ENCODE peak calls at places on chromosomes 3 and 15, in six cellular contexts. B is uterus, U is NT2/D1, O is GM12864, I is adipocyte, P is stomach. C is an unnamed sample.

GRCh38 chr3:171458056-171458856 is 1.9 kb downstream of the TNIK start:
- DNase-seq in B (no peak), U (no peak), O (no peak), I (no peak), P (peak; percentile 35), C (no peak)

GRCh38 chr3:186566772-186567071 is 417 bp downstream of the TBCCD1 start:
- DNase-seq in B (no peak), U (no peak), O (no peak), I (no peak), P (no peak), C (no peak)

GRCh38 chr3:141348848-141349247 is 19.5 kb upstream of the ZBTB38 start:
- DNase-seq in B (no peak), U (no peak), O (no peak), I (no peak), P (no peak), C (no peak)

GRCh38 chr3:187196573-187197094 is 652 bp upstream of the RTP1 start:
- DNase-seq in B (no peak), U (no peak), O (no peak), I (no peak), P (no peak), C (no peak)

GRCh38 chr15:40252141-40252437 is 13.2 kb downstream of the PAK6 start:
- DNase-seq in B (no peak), U (no peak), O (no peak), I (no peak), P (no peak), C (no peak)

GRCh38 chr15:26615188-26615926 is 157.5 kb downstream of the GABRB3 start:
- DNase-seq in B (no peak), U (no peak), O (no peak), I (no peak), P (no peak), C (no peak)

GRCh38 chr3:25453521-25454410 is 25.7 kb downstream of the RARB start:
- DNase-seq in B (peak; percentile 66), U (no peak), O (no peak), I (peak; percentile 93), P (no peak), C (peak; percentile 83)

GRCh38 chr3:38957296-38957695 is 94.4 kb downstream of the SCN11A start:
- DNase-seq in B (no peak), U (no peak), O (no peak), I (no peak), P (no peak), C (no peak)

GRCh38 chr15:84598993-84599392 is 1.8 kb upstream of the ZSCAN2 start:
- DNase-seq in B (peak; percentile 17), U (no peak), O (no peak), I (peak; percentile 77), P (peak; percentile 37), C (peak; percentile 74)

GRCh38 chr15:25335279-25335678 is 103.5 kb downstream of the UBE3A start:
- DNase-seq in B (no peak), U (no peak), O (no peak), I (no peak), P (no peak), C (no peak)

GRCh38 chr3:124149774-124150173 is 157.8 kb upstream of the ROPN1 start:
- DNase-seq in B (no peak), U (no peak), O (no peak), I (no peak), P (no peak), C (no peak)

GRCh38 chr3:182412066-182412465 is 381.2 kb upstream of the ATP11B start:
- DNase-seq in B (no peak), U (no peak), O (no peak), I (no peak), P (no peak), C (no peak)

GRCh38 chr3:72316501-72317279 is 531.6 kb downstream of the SHQ1 start:
- DNase-seq in B (no peak), U (no peak), O (no peak), I (no peak), P (no peak), C (no peak)

GRCh38 chr3:159619341-159619885 is 369.2 kb upstream of the IL12A start:
- DNase-seq in B (no peak), U (no peak), O (no peak), I (peak; percentile 74), P (no peak), C (peak; percentile 67)

GRCh38 chr3:181631901-181632300 is 79.8 kb upstream of the SOX2 start:
- DNase-seq in B (no peak), U (no peak), O (no peak), I (no peak), P (no peak), C (no peak)

GRCh38 chr15:70023769-70024491 is 73.8 kb downstream of the TLE3 start:
- DNase-seq in B (peak; percentile 77), U (no peak), O (no peak), I (peak; percentile 49), P (peak; percentile 68), C (peak; percentile 80)

GRCh38 chr3:124858275-124858674 is 28.9 kb downstream of the ITGB5 start:
- DNase-seq in B (no peak), U (no peak), O (no peak), I (peak; percentile 52), P (no peak), C (peak; percentile 63)

GRCh38 chr15:57703387-57703786 is 3.1 kb upstream of the POLR2M start:
- DNase-seq in B (no peak), U (no peak), O (no peak), I (no peak), P (no peak), C (peak; percentile 71)

GRCh38 chr3:160921020-160921635 is 165.1 kb downstream of the PPM1L start:
- DNase-seq in B (no peak), U (no peak), O (peak; percentile 5), I (peak; percentile 84), P (peak; percentile 30), C (peak; percentile 48)

GRCh38 chr3:123562547-123562946 is 22.3 kb downstream of the HACD2 start:
- DNase-seq in B (no peak), U (no peak), O (no peak), I (no peak), P (no peak), C (no peak)

GRCh38 chr15:87167055-87167454 is 1087.4 kb downstream of the AGBL1 start:
- DNase-seq in B (no peak), U (no peak), O (no peak), I (no peak), P (no peak), C (no peak)

GRCh38 chr15:88403461-88403860 is 63.7 kb downstream of the MRPL46 start:
- DNase-seq in B (no peak), U (peak; percentile 28), O (no peak), I (no peak), P (no peak), C (no peak)

GRCh38 chr3:141387446-141388030 is 19.2 kb downstream of the ZBTB38 start:
- DNase-seq in B (no peak), U (no peak), O (no peak), I (no peak), P (no peak), C (no peak)

GRCh38 chr3:125175321-125176078 is 37.0 kb downstream of the SLC12A8 start:
- DNase-seq in B (no peak), U (no peak), O (no peak), I (no peak), P (no peak), C (no peak)

GRCh38 chr3:120284702-120285507 is at the start of gene GPR156:
- DNase-seq in B (no peak), U (no peak), O (no peak), I (peak; percentile 52), P (no peak), C (no peak)

GRCh38 chr3:3560566-3561336 is 238.5 kb upstream of the LRRN1 start:
- DNase-seq in B (no peak), U (no peak), O (no peak), I (peak; percentile 4), P (no peak), C (peak; percentile 0)

GRCh38 chr3:55454611-55455010 is 32.5 kb downstream of the WNT5A start:
- DNase-seq in B (no peak), U (no peak), O (no peak), I (no peak), P (no peak), C (no peak)

GRCh38 chr3:107981471-107982111 is 109.2 kb downstream of the CD47 start:
- DNase-seq in B (no peak), U (no peak), O (no peak), I (no peak), P (no peak), C (no peak)

GRCh38 chr15:63517614-63518013 is 13.2 kb downstream of the USP3 start:
- DNase-seq in B (no peak), U (no peak), O (no peak), I (no peak), P (no peak), C (no peak)

GRCh38 chr3:194642769-194643168 is 9.6 kb upstream of the TMEM44 start:
- DNase-seq in B (no peak), U (no peak), O (no peak), I (no peak), P (no peak), C (no peak)

GRCh38 chr3:115381573-115381912 is 234.5 kb upstream of the ZBTB20 start:
- DNase-seq in B (no peak), U (no peak), O (no peak), I (no peak), P (no peak), C (no peak)

GRCh38 chr15:77112819-77113569 is 42.1 kb upstream of the TSPAN3 start:
- DNase-seq in B (no peak), U (no peak), O (no peak), I (no peak), P (no peak), C (no peak)

GRCh38 chr3:27758083-27758482 is 36.0 kb upstream of the EOMES start:
- DNase-seq in B (no peak), U (no peak), O (no peak), I (peak; percentile 78), P (no peak), C (peak; percentile 70)

DNA sequence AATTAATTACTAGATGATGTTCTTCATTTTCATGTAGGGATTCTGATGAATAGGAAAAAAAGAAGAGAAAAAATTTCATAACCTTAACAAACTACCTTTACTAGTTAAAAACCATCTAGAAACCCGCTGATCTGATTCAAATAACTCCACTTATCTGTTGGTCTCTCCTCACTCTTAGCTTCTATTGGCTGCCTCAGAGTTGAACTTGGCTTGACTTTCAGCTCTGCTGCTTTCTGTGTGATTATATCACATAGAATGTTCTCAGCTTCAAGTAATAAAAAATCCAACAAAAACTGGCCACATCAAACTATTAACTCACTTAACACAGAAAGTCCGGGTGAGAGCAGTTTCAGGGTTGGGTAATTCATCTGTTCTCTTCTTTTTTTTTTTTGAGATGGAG is 126.8 kb upstream of the RASGRP1 start:
- DNase-seq in B (no peak), U (no peak), O (no peak), I (no peak), P (no peak), C (no peak)
- H3K4me3 ChIP-seq in B (no peak overlapping the region), U (no peak overlapping the region), O (no peak overlapping the region), I (no peak overlapping the region), P (no peak overlapping the region), C (no peak overlapping the region)

GRCh38 chr15:94845391-94845718 is 614.0 kb downstream of the MCTP2 start:
- DNase-seq in B (no peak), U (no peak), O (no peak), I (no peak), P (no peak), C (no peak)
- H3K4me3 ChIP-seq in B (peak overlapping the region; percentile 43), U (peak overlapping the region; percentile 35), O (no peak overlapping the region), I (no peak overlapping the region), P (peak overlapping the region; percentile 49), C (peak overlapping the region; percentile 26)

GRCh38 chr3:127488141-127488672 is 102.3 kb downstream of the TPRA1 start:
- DNase-seq in B (no peak), U (no peak), O (no peak), I (no peak), P (no peak), C (no peak)
- H3K4me3 ChIP-seq in B (no peak overlapping the region), U (no peak overlapping the region), O (no peak overlapping the region), I (no peak overlapping the region), P (no peak overlapping the region), C (no peak overlapping the region)

GRCh38 chr3:83317605-83318004 is 1556.2 kb upstream of the GBE1 start:
- DNase-seq in B (no peak), U (no peak), O (no peak), I (no peak), P (no peak), C (no peak)
- H3K4me3 ChIP-seq in B (no peak overlapping the region), U (no peak overlapping the region), O (no peak overlapping the region), I (no peak overlapping the region), P (no peak overlapping the region), C (no peak overlapping the region)